ENCODE peak calls at places on chromosome 7, in four cellular contexts. D is mammary epithelial cell, C is H9, B is IMR-90. R is an unnamed sample.

GRCh38 chr7:41696323-41696916 is 6.5 kb downstream of the INHBA start:
- DNase-seq in D (peak), C (peak), B (peak), R (peak)

GRCh38 chr7:13774976-13775375 is 214.5 kb downstream of the ETV1 start:
- DNase-seq in D (no peak), C (no peak), B (peak), R (peak)

GRCh38 chr7:7321681-7322080 is 139.3 kb downstream of the C1GALT1 start:
- DNase-seq in D (no peak), C (no peak), B (no peak), R (no peak)

GRCh38 chr7:150450491-150450992 is at the start of gene GIMAP8:
- DNase-seq in D (no peak), C (no peak), B (no peak), R (no peak)

GRCh38 chr7:107937514-107937913 is 46.5 kb downstream of the DLD start:
- DNase-seq in D (peak), C (no peak), B (no peak), R (no peak)

GRCh38 chr7:115679423-115679822 is 351.1 kb downstream of the TFEC start:
- DNase-seq in D (no peak), C (no peak), B (no peak), R (no peak)

GRCh38 chr7:106569500-106569929 is 91.4 kb downstream of the CCDC71L start:
- DNase-seq in D (no peak), C (no peak), B (no peak), R (no peak)

GRCh38 chr7:131944556-131945069 is 388.2 kb upstream of the PODXL start:
- DNase-seq in D (no peak), C (no peak), B (no peak), R (no peak)

GRCh38 chr7:143380646-143381426 is at the start of gene ZYX:
- DNase-seq in D (peak), C (peak), B (peak), R (peak)

GRCh38 chr7:28799619-28800018 is 158.5 kb downstream of the TRIL start:
- DNase-seq in D (no peak), C (no peak), B (no peak), R (peak)

GRCh38 chr7:68146970-68147369 is 1150.3 kb downstream of the TYW1 start:
- DNase-seq in D (no peak), C (no peak), B (no peak), R (no peak)

GRCh38 chr7:78194609-78195008 is 396.0 kb downstream of the PHTF2 start:
- DNase-seq in D (no peak), C (no peak), B (no peak), R (no peak)

GRCh38 chr7:10122573-10123100 is 851.0 kb upstream of the PHF14 start:
- DNase-seq in D (no peak), C (no peak), B (no peak), R (no peak)

GRCh38 chr7:158828343-158829020 is 827 bp downstream of the ESYT2 start:
- DNase-seq in D (peak), C (peak), B (no peak), R (peak)

GRCh38 chr7:68629-69028 is 123.7 kb upstream of the FAM20C start:
- DNase-seq in D (no peak), C (no peak), B (no peak), R (peak)

GRCh38 chr7:27197137-27198042 is 2.5 kb downstream of the HOXA13 start:
- DNase-seq in D (no peak), C (no peak), B (no peak), R (no peak)

GRCh38 chr7:94514140-94514889 is 4.7 kb downstream of the CASD1 start:
- DNase-seq in D (no peak), C (no peak), B (no peak), R (no peak)

GRCh38 chr7:123622660-123623386 is 21.2 kb downstream of the ASB15 start:
- DNase-seq in D (no peak), C (no peak), B (no peak), R (no peak)

GRCh38 chr7:76383089-76383944 is 24.5 kb upstream of the YWHAG start:
- DNase-seq in D (no peak), C (peak), B (no peak), R (no peak)

GRCh38 chr7:107039199-107039900 is 5.2 kb upstream of the PRKAR2B start:
- DNase-seq in D (no peak), C (no peak), B (no peak), R (no peak)

GRCh38 chr7:80521809-80522208 is 9.9 kb upstream of the GNAT3 start:
- DNase-seq in D (no peak), C (no peak), B (no peak), R (no peak)

GRCh38 chr7:16998481-16999051 is 116.8 kb upstream of the AGR3 start:
- DNase-seq in D (no peak), C (no peak), B (no peak), R (no peak)

GRCh38 chr7:138387755-138388475 is 72.1 kb upstream of the TRIM24 start:
- DNase-seq in D (peak), C (no peak), B (no peak), R (no peak)

GRCh38 chr7:44154703-44155102 is 13.6 kb upstream of the MYL7 start:
- DNase-seq in D (no peak), C (no peak), B (no peak), R (no peak)

GRCh38 chr7:101112233-101112632 is 14.7 kb upstream of the SERPINE1 start:
- DNase-seq in D (no peak), C (no peak), B (no peak), R (no peak)

GRCh38 chr7:94431203-94431602 is 36.5 kb downstream of the COL1A2 start:
- DNase-seq in D (no peak), C (no peak), B (no peak), R (peak)

GRCh38 chr7:29343379-29343778 is 148.8 kb downstream of the CHN2 start:
- DNase-seq in D (no peak), C (no peak), B (no peak), R (no peak)

GRCh38 chr7:90944021-90944420 is 320.2 kb upstream of the FZD1 start:
- DNase-seq in D (no peak), C (no peak), B (peak), R (peak)

GRCh38 chr7:32659853-32660252 is 164.6 kb downstream of the AVL9 start:
- DNase-seq in D (no peak), C (no peak), B (no peak), R (no peak)

GRCh38 chr7:774161-775109 is 47.4 kb upstream of the PRKAR1B start:
- DNase-seq in D (peak), C (peak), B (peak), R (peak)

GRCh38 chr7:124765401-124766352 is at the start of gene GPR37:
- DNase-seq in D (peak), C (peak), B (peak), R (peak)

GRCh38 chr7:77989981-77990566 is 191.5 kb downstream of the PHTF2 start:
- DNase-seq in D (peak), C (peak), B (no peak), R (no peak)

DNA sequence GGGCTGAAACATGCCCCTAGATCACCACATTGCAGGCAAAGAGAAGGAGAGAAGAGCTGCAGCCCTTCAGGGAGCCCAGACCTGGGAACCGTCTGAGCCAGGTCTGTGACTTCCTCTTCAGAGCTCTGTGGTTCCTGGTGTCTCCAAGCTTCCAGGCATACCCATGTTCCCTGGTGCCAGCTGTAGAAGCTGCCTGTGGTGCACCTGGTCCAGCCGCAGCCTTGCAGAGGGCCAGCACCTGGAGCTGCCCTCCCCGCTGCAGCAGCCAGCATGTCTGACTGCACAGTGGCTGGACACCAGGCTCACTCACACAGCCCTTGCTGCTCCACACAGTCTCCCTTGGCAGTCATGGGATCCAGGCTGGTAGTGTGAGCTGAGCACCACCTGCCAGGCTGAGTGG is 33.6 kb downstream of the C7orf25 start:
- DNase-seq in D (no peak), C (no peak), B (no peak), R (no peak)
- H2AFZ ChIP-seq in D (no peak), C (no peak), B (no peak), R (no peak)

GRCh38 chr7:24339575-24339974 is 55.6 kb downstream of the NPY start:
- DNase-seq in D (no peak), C (no peak), B (no peak), R (no peak)

GRCh38 chr7:24334012-24334411 is 50.0 kb downstream of the NPY start:
- DNase-seq in D (no peak), C (no peak), B (no peak), R (no peak)

GRCh38 chr7:24334627-24335026 is 50.6 kb downstream of the NPY start:
- DNase-seq in D (no peak), C (no peak), B (no peak), R (no peak)

GRCh38 chr7:24336461-24336860 is 52.5 kb downstream of the NPY start:
- DNase-seq in D (no peak), C (no peak), B (no peak), R (no peak)

DNA sequence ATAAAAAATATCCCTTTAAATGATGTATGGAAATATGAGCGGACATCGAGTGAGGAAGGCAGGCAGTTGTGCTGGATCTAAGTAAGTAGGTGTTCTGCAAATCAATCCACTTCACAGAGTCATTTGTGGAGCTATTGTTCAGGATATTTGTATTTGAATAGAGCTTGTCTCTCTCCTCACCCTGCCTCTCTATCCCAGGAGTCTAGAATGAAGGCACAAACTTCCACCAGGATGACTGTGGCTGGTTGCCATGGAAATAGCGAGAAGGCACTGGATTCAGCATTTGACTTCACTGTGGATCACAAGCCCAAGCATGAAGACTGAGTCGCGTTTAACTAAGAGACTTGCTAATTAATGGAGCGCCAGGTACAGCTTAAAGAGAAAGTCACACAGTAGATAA is 53.2 kb downstream of the NPY start:
- DNase-seq in D (no peak), C (peak), B (no peak), R (no peak)
- H3K4me2 ChIP-seq in D (no peak), C (peak), B (no peak), R (no peak)

GRCh38 chr7:142185069-142185468 is 72.8 kb downstream of the PRSS58 start:
- DNase-seq in D (no peak), C (no peak), B (no peak), R (no peak)

GRCh38 chr7:142188159-142188558 is 69.7 kb downstream of the PRSS58 start:
- DNase-seq in D (peak), C (no peak), B (no peak), R (peak)

GRCh38 chr7:142194201-142194600 is 63.7 kb downstream of the PRSS58 start:
- DNase-seq in D (no peak), C (no peak), B (no peak), R (peak)

GRCh38 chr7:142188846-142189245 is 69.0 kb downstream of the PRSS58 start:
- DNase-seq in D (peak), C (no peak), B (no peak), R (peak)
- H2AFZ ChIP-seq in D (no peak), C (no peak), B (no peak), R (no peak)

GRCh38 chr7:22872087-22872807 is 49.6 kb upstream of the TOMM7 start:
- DNase-seq in D (no peak), C (no peak), B (no peak), R (no peak)
- H3K4me2 ChIP-seq in D (no peak), C (no peak), B (no peak), R (no peak)

GRCh38 chr7:105261689-105262088 is 127.0 kb downstream of the SRPK2 start:
- DNase-seq in D (no peak), C (no peak), B (peak), R (no peak)

GRCh38 chr7:105256621-105257283 is 132.0 kb downstream of the SRPK2 start:
- DNase-seq in D (no peak), C (no peak), B (no peak), R (peak)

DNA sequence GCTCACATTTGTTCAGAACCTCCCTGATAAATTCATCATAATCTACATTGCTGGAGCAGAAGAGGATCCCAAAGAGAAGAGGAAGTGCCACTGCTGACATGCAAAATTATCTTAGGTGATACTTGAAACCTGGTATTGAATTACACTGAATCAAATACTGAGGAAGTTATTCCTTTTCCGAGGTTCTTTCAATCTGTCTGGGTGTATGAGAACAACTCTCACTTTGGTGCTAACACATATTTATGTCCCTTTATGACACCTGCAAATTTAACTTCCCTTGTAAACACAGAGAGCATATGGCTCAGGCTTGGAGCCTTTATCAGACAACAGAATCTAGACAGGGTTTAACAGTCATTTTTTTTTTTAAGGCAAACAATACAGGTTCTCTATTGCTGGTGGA is 131.4 kb downstream of the SRPK2 start:
- DNase-seq in D (no peak), C (no peak), B (no peak), R (no peak)
- H2AFZ ChIP-seq in D (no peak), C (no peak), B (no peak), R (no peak)

DNA sequence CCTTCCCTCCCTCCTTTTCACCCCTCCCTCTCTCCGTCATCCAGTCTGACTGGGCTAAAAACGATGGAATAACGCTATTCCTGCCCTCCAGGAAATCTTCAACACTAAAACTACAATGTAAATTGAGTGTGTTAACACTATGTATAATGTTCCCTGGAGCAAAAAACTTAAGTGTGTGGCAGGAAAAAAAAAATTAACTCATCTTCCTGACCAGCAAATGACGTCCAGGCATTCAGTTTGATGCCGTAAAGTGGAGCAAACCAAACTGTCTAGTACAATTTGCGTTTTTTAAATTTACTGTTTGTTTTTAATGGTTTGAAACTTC is 545 bp upstream of the MTPN start:
- DNase-seq in D (no peak), C (no peak), B (no peak), R (no peak)
- H3K4me2 ChIP-seq in D (peak), C (peak), B (peak), R (peak)